ENCODE peak calls at places on chromosomes 6 and 20, in four cellular contexts. O, I, S and N are unnamed samples.

GRCh38 chr20:63429992-63430391 is 42.5 kb downstream of the KCNQ2 start:
- DNase-seq in O (no peak), S (no peak), I (no peak), N (no peak)

GRCh38 chr20:31689141-31689540 is 33.5 kb downstream of the BCL2L1 start:
- DNase-seq in I (no peak), O (no peak), S (no peak), N (no peak)

GRCh38 chr6:36099872-36100483 is 30.3 kb upstream of the MAPK13 start:
- DNase-seq in S (no peak), I (no peak), O (no peak), N (no peak)

GRCh38 chr6:153172815-153173214 is 41.7 kb upstream of the RGS17 start:
- DNase-seq in I (no peak), O (no peak), S (no peak), N (no peak)

GRCh38 chr6:3665608-3666007 is 85.9 kb downstream of the PXDC1 start:
- DNase-seq in I (no peak), S (no peak), O (no peak), N (no peak)

GRCh38 chr6:34243901-34244884 is 4.6 kb downstream of the SMIM29 start:
- DNase-seq in S (peak; percentile 72), O (peak; percentile 95), I (peak; percentile 88), N (peak; percentile 88)

GRCh38 chr20:20666359-20666758 is 46.1 kb downstream of the RALGAPA2 start:
- DNase-seq in I (no peak), S (no peak), O (no peak), N (no peak)

GRCh38 chr20:37295001-37295400 is 5.5 kb downstream of the MANBAL start:
- DNase-seq in O (peak; percentile 97), S (peak; percentile 87), I (no peak), N (peak; percentile 81)

GRCh38 chr20:4082406-4083102 is 67.2 kb upstream of the RNF24 start:
- DNase-seq in S (no peak), I (peak; percentile 69), O (peak; percentile 80), N (no peak)

GRCh38 chr6:39084506-39084905 is 30.5 kb downstream of the SAYSD1 start:
- DNase-seq in I (no peak), O (no peak), S (no peak), N (no peak)

GRCh38 chr20:19735446-19735845 is 22.6 kb upstream of the RIN2 start:
- DNase-seq in O (peak; percentile 81), S (no peak), I (peak; percentile 87), N (peak; percentile 58)

GRCh38 chr6:3433005-3433404 is 23.8 kb downstream of the SLC22A23 start:
- DNase-seq in O (no peak), S (no peak), I (no peak), N (no peak)

GRCh38 chr6:137914530-137915193 is 47.6 kb downstream of the TNFAIP3 start:
- DNase-seq in I (no peak), S (no peak), O (no peak), N (no peak)

GRCh38 chr20:44733341-44734069 is 12.2 kb upstream of the KCNK15 start:
- DNase-seq in S (no peak), I (peak; percentile 80), O (peak; percentile 71), N (peak; percentile 64)

GRCh38 chr20:4289875-4290274 is 274.5 kb upstream of the RNF24 start:
- DNase-seq in S (no peak), I (no peak), O (no peak), N (no peak)

GRCh38 chr6:14396826-14397517 is 279.4 kb downstream of the CD83 start:
- DNase-seq in I (peak; percentile 55), O (peak; percentile 3), S (peak; percentile 16), N (no peak)

GRCh38 chr6:53044071-53044470 is 21.1 kb upstream of the FBXO9 start:
- DNase-seq in O (peak; percentile 66), I (no peak), S (no peak), N (no peak)

GRCh38 chr6:107493158-107494057 is 3.5 kb downstream of the SOBP start:
- DNase-seq in I (peak; percentile 61), O (peak; percentile 37), S (peak; percentile 38), N (no peak)

GRCh38 chr6:150599199-150600002 is at the start of gene PLEKHG1:
- DNase-seq in O (peak; percentile 50), S (no peak), I (peak; percentile 79), N (peak; percentile 61)

GRCh38 chr20:49216991-49217578 is 2.1 kb upstream of the DDX27 start:
- DNase-seq in I (peak; percentile 96), O (peak; percentile 89), S (peak; percentile 76), N (peak; percentile 90)

GRCh38 chr6:21887301-21888185 is 294.0 kb downstream of the SOX4 start:
- DNase-seq in I (no peak), O (peak; percentile 83), S (no peak), N (no peak)

GRCh38 chr6:5905431-5906339 is 101.0 kb downstream of the NRN1 start:
- DNase-seq in I (peak; percentile 92), S (peak; percentile 55), O (peak; percentile 87), N (peak; percentile 82)

GRCh38 chr6:124076336-124077048 is 272.8 kb downstream of the NKAIN2 start:
- DNase-seq in O (peak; percentile 18), I (no peak), S (no peak), N (no peak)

GRCh38 chr6:13710552-13711383 is 867 bp downstream of the RANBP9 start:
- DNase-seq in I (peak; percentile 69), S (no peak), O (no peak), N (peak; percentile 43)

GRCh38 chr6:119078449-119079287 is at the start of gene FAM184A:
- DNase-seq in O (peak; percentile 54), S (no peak), I (peak; percentile 79), N (peak; percentile 61)

GRCh38 chr6:105432797-105433196 is 29.9 kb upstream of the PREP start:
- DNase-seq in S (peak; percentile 46), O (peak; percentile 79), I (no peak), N (no peak)

GRCh38 chr20:40073535-40074111 is 615.4 kb downstream of the MAFB start:
- DNase-seq in O (peak; percentile 42), S (no peak), I (no peak), N (no peak)

GRCh38 chr20:51731771-51732453 is 36.3 kb downstream of the ATP9A start:
- DNase-seq in S (no peak), I (no peak), O (peak; percentile 40), N (no peak)

GRCh38 chr6:149150301-149150700 is 167.2 kb upstream of the TAB2 start:
- DNase-seq in I (no peak), O (no peak), S (no peak), N (no peak)

GRCh38 chr6:56851541-56852248 is 103.2 kb upstream of the BEND6 start:
- DNase-seq in I (no peak), S (peak; percentile 57), O (peak; percentile 91), N (peak; percentile 57)

GRCh38 chr20:45934046-45934586 is 367 bp upstream of the PCIF1 start:
- DNase-seq in I (peak; percentile 87), S (no peak), O (peak; percentile 65), N (peak; percentile 72)

GRCh38 chr20:63692436-63693078 is 3.9 kb upstream of the TNFRSF6B start:
- DNase-seq in I (peak; percentile 60), S (no peak), O (no peak), N (peak; percentile 18)

GRCh38 chr6:81689580-81689979 is 62.9 kb downstream of the TENT5A start:
- DNase-seq in I (no peak), O (no peak), S (no peak), N (no peak)

GRCh38 chr20:4581838-4582237 is 139.9 kb upstream of the PRND start:
- DNase-seq in S (no peak), I (no peak), O (no peak), N (no peak)

GRCh38 chr6:166586424-166587156 is at the start of gene RAMACL:
- DNase-seq in O (no peak), I (no peak), S (no peak), N (no peak)

GRCh38 chr20:46286380-46286779 is 21.9 kb downstream of the CDH22 start:
- DNase-seq in S (no peak), O (no peak), I (no peak), N (no peak)

GRCh38 chr6:155183095-155183494 is 80.7 kb upstream of the CLDN20 start:
- DNase-seq in O (no peak), I (no peak), S (no peak), N (no peak)
- H3K4me3 ChIP-seq in O (no peak overlapping the region), I (no peak overlapping the region), S (no peak overlapping the region), N (no peak overlapping the region)

GRCh38 chr20:62356143-62356947 is 10.8 kb downstream of the LAMA5 start:
- DNase-seq in O (no peak), S (no peak), I (peak; percentile 71), N (no peak)
- H3K4me3 ChIP-seq in O (no peak overlapping the region), S (no peak overlapping the region), I (peak overlapping the region; percentile 42), N (no peak overlapping the region)

GRCh38 chr20:57717797-57718196 is 8.0 kb upstream of the PMEPA1 start:
- DNase-seq in I (no peak), S (no peak), O (no peak), N (no peak)
- H3K4me3 ChIP-seq in I (peak overlapping the region; percentile 48), S (no peak overlapping the region), O (no peak overlapping the region), N (no peak overlapping the region)

DNA sequence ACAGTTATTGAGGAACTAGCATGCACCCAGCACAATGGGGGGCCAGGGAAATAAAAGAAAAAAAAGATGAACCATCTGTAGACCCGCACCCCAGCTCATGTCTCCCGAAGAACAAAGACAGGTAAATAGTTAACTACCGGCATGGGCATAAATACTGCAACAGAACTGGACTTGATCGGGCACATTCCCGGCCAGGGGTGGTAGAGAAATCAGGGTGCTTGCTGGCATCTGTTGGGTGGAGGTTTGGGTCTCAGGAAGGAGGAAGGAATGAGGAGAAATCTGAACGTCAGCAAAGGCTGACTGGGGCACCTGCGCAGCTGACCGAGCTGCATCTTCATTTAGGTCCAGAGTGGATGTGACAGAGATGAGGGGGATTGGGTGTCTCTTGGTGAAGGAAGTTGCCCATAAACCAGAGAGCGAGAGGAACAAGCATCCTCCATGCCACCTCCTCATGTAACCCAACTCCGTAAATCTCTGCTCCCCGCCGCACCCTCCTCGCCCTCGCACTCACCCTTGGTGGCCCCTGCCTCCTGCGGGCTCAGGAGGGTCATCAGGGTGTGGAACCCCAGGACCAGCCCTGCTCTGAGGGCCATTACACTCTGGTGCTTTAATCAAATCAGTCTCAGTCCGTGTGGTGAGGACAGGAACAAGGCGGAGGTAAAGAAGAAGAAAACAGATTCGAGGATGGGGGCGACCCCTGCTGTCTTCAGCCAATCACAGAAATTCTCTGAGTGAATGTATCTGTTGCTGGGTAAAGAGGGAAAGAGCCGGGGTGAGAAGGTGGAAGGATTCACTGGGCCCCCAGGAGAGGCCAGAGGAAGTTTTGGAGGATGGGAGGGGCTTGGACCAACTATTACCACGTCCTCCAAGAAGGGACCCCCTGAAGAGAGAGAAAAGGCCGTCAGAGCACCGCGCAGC is at the start of gene HLA-DOA:
- DNase-seq in I (no peak), S (no peak), O (peak; percentile 24), N (no peak)
- H3K4me3 ChIP-seq in I (peak within 1 kb of the TSS; percentile 41), S (no peak within 1 kb of the TSS), O (no peak within 1 kb of the TSS), N (no peak within 1 kb of the TSS)